ENCODE peak calls at places on chromosomes 12 and 14, in nine cellular contexts. R, Y, L, W, V, A, D, E and N are unnamed samples. For H3K36me3, the result is how much of the 10 kb centered on the place peaks cover.

GRCh38 chr12:33988888-33989287 is 33.4 kb upstream of the ALG10 start:
- DNase-seq in R (no peak), Y (no peak), L (no peak), W (no peak), V (no peak), A (no peak), D (no peak), E (no peak), N (no peak)

GRCh38 chr12:110310754-110311153 is 29.7 kb downstream of the ATP2A2 start:
- DNase-seq in R (no peak), Y (no peak), L (no peak), W (no peak), V (no peak), A (no peak), D (no peak), E (no peak), N (no peak)

GRCh38 chr12:22480016-22480415 is 64.3 kb downstream of the C2CD5 start:
- DNase-seq in R (no peak), Y (no peak), L (no peak), W (no peak), V (no peak), A (no peak), D (no peak), E (no peak), N (no peak)

GRCh38 chr12:123771261-123771660 is 9.2 kb downstream of the DNAH10 start:
- DNase-seq in R (no peak), Y (no peak), L (no peak), W (no peak), V (no peak), A (no peak), D (no peak), E (no peak), N (no peak)

GRCh38 chr12:80636832-80637231 is 70.6 kb upstream of the MYF6 start:
- DNase-seq in R (no peak), Y (no peak), L (no peak), W (no peak), V (no peak), A (no peak), D (no peak), E (no peak), N (no peak)

GRCh38 chr12:123744836-123745235 is 17.3 kb upstream of the DNAH10 start:
- DNase-seq in R (no peak), Y (no peak), L (no peak), W (no peak), V (no peak), A (no peak), D (no peak), E (no peak), N (no peak)

GRCh38 chr12:86193931-86194330 is 62.3 kb downstream of the MGAT4C start:
- DNase-seq in R (no peak), Y (no peak), L (no peak), W (no peak), V (no peak), A (no peak), D (no peak), E (no peak), N (no peak)

GRCh38 chr14:96362071-96362964 is 823 bp downstream of the ATG2B start:
- DNase-seq in R (peak), Y (peak), L (no peak), W (peak), V (peak), A (peak), D (peak), E (peak), N (peak)

GRCh38 chr14:91893659-91894058 is 26.3 kb upstream of the TC2N start:
- DNase-seq in R (no peak), Y (no peak), L (no peak), W (no peak), V (no peak), A (no peak), D (no peak), E (no peak), N (no peak)

GRCh38 chr14:20682127-20682434 is 2.3 kb upstream of the RNASE4 start:
- DNase-seq in R (no peak), Y (peak), L (no peak), W (no peak), V (no peak), A (no peak), D (no peak), E (no peak), N (no peak)

GRCh38 chr12:44875417-44875953 is 630 bp downstream of the NELL2 start:
- DNase-seq in R (no peak), Y (no peak), L (no peak), W (peak), V (no peak), A (peak), D (peak), E (no peak), N (no peak)

GRCh38 chr12:46815792-46816191 is 10.0 kb downstream of the SLC38A4 start:
- DNase-seq in R (no peak), Y (no peak), L (no peak), W (no peak), V (no peak), A (no peak), D (no peak), E (no peak), N (no peak)

GRCh38 chr12:5518584-5519365 is 86.9 kb downstream of the NTF3 start:
- DNase-seq in R (no peak), Y (no peak), L (no peak), W (no peak), V (no peak), A (no peak), D (no peak), E (no peak), N (no peak)

GRCh38 chr14:92475037-92475436 is 38.5 kb upstream of the RIN3 start:
- DNase-seq in R (no peak), Y (no peak), L (no peak), W (no peak), V (no peak), A (no peak), D (no peak), E (no peak), N (no peak)

GRCh38 chr12:19757317-19757877 is 318.1 kb downstream of the AEBP2 start:
- DNase-seq in R (no peak), Y (no peak), L (no peak), W (no peak), V (no peak), A (no peak), D (no peak), E (no peak), N (no peak)

GRCh38 chr12:67772276-67773169 is 124.0 kb downstream of the DYRK2 start:
- DNase-seq in R (no peak), Y (no peak), L (no peak), W (no peak), V (no peak), A (no peak), D (no peak), E (no peak), N (no peak)

GRCh38 chr14:89753828-89754439 is 200.6 kb downstream of the EFCAB11 start:
- DNase-seq in R (no peak), Y (no peak), L (no peak), W (no peak), V (no peak), A (no peak), D (no peak), E (no peak), N (no peak)

GRCh38 chr14:68894802-68895201 is 84.3 kb downstream of the ACTN1 start:
- DNase-seq in R (no peak), Y (no peak), L (no peak), W (no peak), V (no peak), A (no peak), D (peak), E (no peak), N (no peak)
- H3K36me3 ChIP-seq in R (under half), Y (under half), L (half or more), W (under half), V (under half), A (half or more), D (under half), E (under half), N (under half)

GRCh38 chr14:63273091-63273490 is 45.6 kb downstream of the GPHB5 start:
- DNase-seq in R (no peak), Y (no peak), L (no peak), W (no peak), V (no peak), A (no peak), D (no peak), E (no peak), N (no peak)
- H3K36me3 ChIP-seq in R (under half), Y (under half), L (under half), W (under half), V (under half), A (under half), D (under half), E (under half), N (under half)

DNA sequence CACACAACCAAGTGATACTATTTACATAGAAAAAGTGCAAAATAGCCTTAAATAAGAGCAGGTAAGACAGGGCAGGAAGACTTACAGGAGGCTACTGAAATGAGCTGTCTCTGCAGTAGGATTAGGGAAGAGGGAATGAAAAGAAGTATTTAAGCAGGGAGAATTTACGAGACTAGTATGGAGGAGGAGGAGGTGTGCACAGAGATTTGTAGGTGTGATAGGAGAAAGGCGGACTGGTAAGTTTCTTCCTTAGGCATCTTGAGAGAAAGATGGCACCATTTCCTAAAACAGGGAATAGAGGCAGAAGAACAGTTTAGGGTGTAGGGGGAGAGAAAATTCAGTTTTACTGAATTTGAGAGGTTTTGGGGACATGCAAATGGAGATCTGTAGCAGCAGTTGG is 25.7 kb downstream of the DIP2B start:
- DNase-seq in R (no peak), Y (no peak), L (no peak), W (no peak), V (no peak), A (no peak), D (no peak), E (no peak), N (no peak)
- H3K36me3 ChIP-seq in R (under half), Y (under half), L (under half), W (under half), V (under half), A (under half), D (under half), E (under half), N (under half)

DNA sequence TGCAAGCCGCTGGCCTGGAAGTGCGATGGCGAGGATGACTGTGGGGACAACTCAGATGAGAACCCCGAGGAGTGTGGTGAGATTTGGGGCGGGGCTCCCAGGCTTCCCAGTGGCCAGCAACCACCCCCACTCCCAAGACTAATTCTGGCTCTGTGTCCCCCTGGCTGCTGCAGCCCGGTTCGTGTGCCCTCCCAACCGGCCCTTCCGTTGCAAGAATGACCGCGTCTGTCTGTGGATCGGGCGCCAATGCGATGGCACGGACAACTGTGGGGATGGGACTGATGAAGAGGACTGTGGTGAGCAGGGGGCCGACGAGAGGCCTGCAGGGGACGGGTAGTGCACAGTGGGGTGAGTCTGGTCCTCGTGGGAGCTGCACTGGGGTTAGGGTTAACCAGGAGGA is 12.1 kb upstream of the NXPH4 start:
- DNase-seq in R (no peak), Y (no peak), L (no peak), W (no peak), V (no peak), A (no peak), D (no peak), E (no peak), N (no peak)
- H3K36me3 ChIP-seq in R (under half), Y (under half), L (half or more), W (under half), V (under half), A (half or more), D (under half), E (under half), N (under half)